ENCODE peak calls at places on chromosome 22, in eight cellular contexts. O is fibroblast of lung, B is SK-N-SH, R is cardiac muscle cell, I is thoracic aorta, U is upper lobe of left lung, E is right lobe of liver, Z is colonic mucosa. A is an unnamed sample. For H3K4me1, the result is how much of the 10 kb centered on the place peaks cover.

GRCh38 chr22:27089303-27089702 is 431.9 kb downstream of the MIAT start:
- DNase-seq in E (no peak), R (no peak), B (peak), I (no peak), Z (no peak), O (no peak), U (no peak), A (no peak)

GRCh38 chr22:17159504-17159951 is 451 bp upstream of the HDHD5 start:
- DNase-seq in E (peak), O (peak), R (peak), B (no peak), I (peak), Z (peak), U (peak), A (no peak)

GRCh38 chr22:31497148-31497938 is 1.0 kb downstream of the SFI1 start:
- DNase-seq in R (no peak), B (no peak), E (no peak), Z (no peak), U (no peak), I (no peak), O (no peak), A (no peak)

GRCh38 chr22:46447906-46448669 is 89.3 kb downstream of the CELSR1 start:
- DNase-seq in Z (no peak), E (no peak), R (no peak), U (peak), O (no peak), I (no peak), B (no peak), A (no peak)

GRCh38 chr22:17795143-17795542 is 20.9 kb upstream of the BID start:
- DNase-seq in E (no peak), B (no peak), I (no peak), U (no peak), O (no peak), R (no peak), Z (no peak), A (no peak)

GRCh38 chr22:23833017-23833795 is 5.6 kb downstream of the DERL3 start:
- DNase-seq in O (no peak), E (peak), B (peak), U (no peak), I (no peak), R (no peak), Z (no peak), A (peak)

GRCh38 chr22:45640941-45641621 is 30.6 kb upstream of the ATXN10 start:
- DNase-seq in B (no peak), U (peak), Z (no peak), R (no peak), O (no peak), I (no peak), E (no peak), A (no peak)

GRCh38 chr22:19765477-19766234 is 5.1 kb downstream of the TBX1 start:
- DNase-seq in R (peak), E (no peak), B (no peak), U (peak), Z (no peak), I (no peak), O (no peak), A (no peak)

GRCh38 chr22:42752230-42752746 is 31.6 kb upstream of the A4GALT start:
- DNase-seq in R (no peak), O (no peak), U (no peak), B (peak), Z (no peak), E (no peak), I (no peak), A (no peak)

GRCh38 chr22:44625981-44626687 is 75.9 kb upstream of the PRR5 start:
- DNase-seq in U (peak), E (peak), Z (peak), R (peak), B (peak), I (no peak), O (peak), A (peak)

GRCh38 chr22:48906177-48906835 is 921.4 kb downstream of the BRD1 start:
- DNase-seq in I (no peak), B (no peak), R (no peak), Z (no peak), O (no peak), U (no peak), E (no peak), A (no peak)

GRCh38 chr22:46929046-46929688 is 166.7 kb downstream of the TBC1D22A start:
- DNase-seq in O (peak), R (no peak), Z (no peak), E (no peak), U (no peak), B (no peak), I (no peak), A (no peak)

GRCh38 chr22:19723990-19724827 is 870 bp downstream of the GP1BB start:
- DNase-seq in O (no peak), E (no peak), Z (no peak), I (no peak), B (no peak), R (peak), U (peak), A (no peak)

GRCh38 chr22:21044931-21045584 is 688 bp upstream of the LRRC74B start:
- DNase-seq in E (no peak), B (peak), U (peak), Z (no peak), O (peak), R (peak), I (no peak), A (no peak)

GRCh38 chr22:45475876-45476514 is 26.7 kb upstream of the FBLN1 start:
- DNase-seq in Z (no peak), O (no peak), B (no peak), U (no peak), I (no peak), E (no peak), R (no peak), A (peak)

GRCh38 chr22:25736378-25737011 is 5.5 kb upstream of the MYO18B start:
- DNase-seq in B (no peak), R (no peak), U (no peak), E (no peak), I (no peak), Z (no peak), O (no peak), A (no peak)

GRCh38 chr22:20523118-20523983 is 15.9 kb downstream of the MED15 start:
- DNase-seq in U (no peak), Z (no peak), R (peak), E (no peak), O (peak), B (no peak), I (no peak), A (no peak)

GRCh38 chr22:20021196-20022181 is 579 bp downstream of the TANGO2 start:
- DNase-seq in Z (peak), U (no peak), O (peak), B (peak), R (peak), E (peak), I (no peak), A (no peak)

GRCh38 chr22:45273452-45274075 is 11.2 kb upstream of the UPK3A start:
- DNase-seq in E (no peak), U (no peak), O (no peak), R (no peak), I (no peak), Z (peak), B (no peak), A (no peak)

GRCh38 chr22:46798366-46799057 is 36.1 kb downstream of the TBC1D22A start:
- DNase-seq in R (peak), Z (peak), E (peak), I (no peak), B (peak), U (peak), O (peak), A (peak)

GRCh38 chr22:38870791-38871359 is 1.1 kb downstream of the CBX6 start:
- DNase-seq in Z (no peak), I (no peak), B (no peak), U (no peak), R (no peak), E (no peak), O (no peak), A (peak)

GRCh38 chr22:24952837-24953293 is 349 bp downstream of the KIAA1671 start:
- DNase-seq in U (no peak), R (peak), E (peak), I (no peak), Z (peak), B (peak), O (peak), A (no peak)

GRCh38 chr22:24128631-24129601 is 52.4 kb upstream of the SUSD2 start:
- DNase-seq in U (no peak), I (no peak), Z (no peak), R (no peak), B (no peak), O (no peak), E (no peak), A (no peak)

GRCh38 chr22:44051961-44052360 is 27.9 kb downstream of the PARVB start:
- DNase-seq in U (no peak), O (no peak), Z (no peak), R (no peak), I (no peak), E (no peak), B (no peak), A (no peak)

GRCh38 chr22:22752199-22752555 is 107.8 kb downstream of the GGTLC2 start:
- DNase-seq in I (no peak), B (no peak), E (no peak), Z (no peak), R (no peak), U (no peak), O (no peak), A (no peak)

GRCh38 chr22:22749167-22749758 is 104.8 kb downstream of the GGTLC2 start:
- DNase-seq in U (no peak), R (no peak), I (no peak), Z (no peak), O (no peak), E (no peak), B (no peak), A (no peak)

GRCh38 chr22:22752556-22753477 is 108.4 kb downstream of the GGTLC2 start:
- DNase-seq in I (no peak), R (peak), Z (no peak), B (no peak), E (peak), O (peak), U (no peak), A (peak)

GRCh38 chr22:22750335-22751042 is 106.1 kb downstream of the GGTLC2 start:
- DNase-seq in O (no peak), E (no peak), I (no peak), Z (no peak), R (no peak), U (no peak), B (no peak), A (no peak)

DNA sequence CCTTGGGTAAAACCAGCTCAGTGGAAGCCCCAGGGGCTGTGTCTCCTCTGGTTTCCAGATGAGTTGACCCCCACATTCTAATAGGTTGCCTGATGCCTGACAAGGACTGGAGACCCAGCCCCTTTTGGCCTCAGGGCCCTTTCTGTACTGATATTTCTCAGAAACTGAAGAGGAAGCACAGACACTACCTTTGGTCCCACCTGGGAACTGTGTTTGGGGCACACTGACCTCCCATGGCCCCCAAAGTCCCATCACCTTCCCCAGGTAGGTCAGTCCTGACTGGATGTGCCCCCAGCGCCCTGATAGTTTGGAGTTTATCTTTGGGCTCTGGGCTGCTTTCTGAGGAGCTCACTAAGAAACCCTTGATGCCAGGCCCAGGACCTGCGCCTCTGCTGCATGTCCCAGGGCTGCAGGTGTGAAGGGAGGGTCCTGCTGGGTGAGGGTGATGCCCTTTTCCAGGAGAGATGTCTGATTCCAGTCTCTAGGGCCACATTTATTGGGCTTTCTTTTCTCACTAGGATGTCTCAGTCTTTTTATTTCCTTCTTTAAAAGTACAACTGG is 106.7 kb downstream of the GGTLC2 start:
- DNase-seq in I (no peak), R (no peak), O (no peak), Z (no peak), E (no peak), U (no peak), B (no peak), A (no peak)
- H3K4me1 ChIP-seq in I (under half), R (under half), O (under half), Z (under half), E (under half), U (under half), B (under half), A (under half)

DNA sequence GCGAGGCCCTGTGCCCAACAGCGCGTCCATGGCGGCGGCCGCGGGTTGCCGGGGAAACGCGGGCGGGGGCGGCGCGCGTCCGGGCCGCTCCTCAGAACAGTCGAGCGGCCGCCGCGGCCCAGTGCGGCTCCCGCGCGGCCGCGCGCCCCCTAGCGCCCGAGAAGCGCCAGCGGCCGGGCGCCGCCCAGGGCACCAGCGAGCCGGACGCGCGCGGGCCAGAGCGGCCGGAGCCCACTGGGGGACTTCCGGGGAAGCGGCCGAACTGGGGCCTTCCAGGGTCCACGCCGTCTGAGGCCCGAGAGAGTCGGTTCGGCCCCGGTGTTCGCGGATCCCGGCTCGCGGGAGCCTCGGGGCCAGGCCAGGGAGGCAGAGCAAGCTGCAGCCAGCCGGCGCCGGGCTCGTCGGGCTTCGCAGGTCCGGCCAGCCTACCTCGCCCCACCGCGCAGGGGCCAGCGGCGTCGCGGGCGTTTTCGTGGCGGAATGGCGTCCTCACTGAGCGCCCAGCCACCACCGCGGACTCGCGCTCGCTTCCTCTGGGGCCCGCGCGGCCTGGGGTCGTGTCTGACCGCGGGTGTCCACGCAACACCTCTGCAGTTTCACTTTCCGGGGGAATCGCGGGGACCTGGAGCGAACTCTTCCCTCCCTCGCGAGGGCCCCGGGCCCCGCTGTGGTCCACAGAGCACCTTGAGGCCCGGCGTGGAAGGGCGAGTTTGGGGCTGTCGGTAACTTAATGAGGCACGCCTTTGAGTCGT is at the start of gene DENND6B:
- DNase-seq in R (peak), O (peak), Z (peak), B (peak), I (no peak), E (peak), U (peak), A (no peak)
- TF ChIP-seq CTCF in R (no peak), O (peak), Z (peak), B (peak), I (no peak), E (peak), U (peak), A (peak)

DNA sequence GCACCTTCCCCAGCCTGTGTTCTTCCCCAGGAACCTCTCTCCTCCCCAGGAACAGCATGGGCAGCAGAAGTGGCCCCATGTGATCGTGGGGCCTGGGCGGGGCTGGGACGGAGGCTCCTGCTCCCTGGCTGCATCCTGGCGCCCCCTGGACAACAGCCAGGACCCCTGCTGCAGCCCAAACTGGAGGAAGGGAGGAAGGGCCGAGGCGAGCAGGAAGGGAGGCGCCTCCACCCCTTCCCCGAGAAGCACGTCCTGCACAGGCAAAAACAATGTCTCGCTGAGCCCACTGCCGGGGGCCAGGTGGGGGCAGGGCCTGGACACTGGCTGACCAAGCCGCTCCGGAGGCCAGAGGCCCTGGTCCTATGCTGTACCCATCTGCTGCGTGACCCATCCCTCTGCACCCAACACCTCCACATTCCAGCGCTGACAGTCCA is 15.0 kb upstream of the MFNG start:
- DNase-seq in R (peak), I (no peak), Z (peak), U (no peak), O (no peak), E (peak), B (no peak), A (no peak)
- H3K4me1 ChIP-seq in R (under half), I (under half), Z (under half), U (half or more), O (under half), E (half or more), B (half or more), A (under half)

GRCh38 chr22:30491381-30491780 is 14.1 kb downstream of the SEC14L4 start:
- DNase-seq in B (no peak), O (no peak), Z (no peak), R (no peak), I (no peak), U (no peak), E (no peak), A (no peak)

GRCh38 chr22:30492144-30492543 is 13.4 kb downstream of the SEC14L4 start:
- DNase-seq in Z (no peak), U (no peak), I (no peak), B (no peak), R (no peak), O (no peak), E (no peak), A (no peak)

GRCh38 chr22:30486661-30487115 is 14.9 kb upstream of the SEC14L3 start:
- DNase-seq in I (no peak), O (no peak), B (no peak), U (no peak), Z (no peak), E (peak), R (no peak), A (no peak)

GRCh38 chr22:30488121-30488520 is 16.3 kb upstream of the SEC14L3 start:
- DNase-seq in Z (no peak), E (no peak), I (no peak), R (no peak), B (no peak), O (no peak), U (no peak), A (no peak)

DNA sequence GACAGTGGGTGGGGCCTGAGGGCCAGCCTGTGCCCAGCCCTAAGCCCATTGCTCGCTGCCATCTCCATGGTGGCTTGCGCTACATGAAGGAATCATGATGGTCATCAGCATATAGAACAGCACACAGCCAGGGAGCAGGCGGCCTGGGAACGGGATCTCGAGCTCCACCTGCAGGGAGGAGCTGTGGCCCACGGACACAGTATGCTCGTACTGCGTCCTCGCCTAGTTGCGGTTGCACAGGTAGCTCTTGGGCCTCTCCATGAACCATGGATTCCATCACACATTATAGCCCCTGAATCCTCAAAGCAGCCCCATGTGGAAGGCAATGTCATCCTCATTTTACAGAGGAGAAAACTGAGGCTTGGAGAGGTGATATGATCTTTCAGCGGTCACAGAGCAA is 15.1 kb downstream of the SEC14L4 start:
- DNase-seq in U (no peak), Z (no peak), R (no peak), B (no peak), E (no peak), I (no peak), O (no peak), A (no peak)
- TF ChIP-seq CTCF in U (no peak), Z (peak), R (peak), B (no peak), E (no peak), I (no peak), O (no peak), A (no peak)

DNA sequence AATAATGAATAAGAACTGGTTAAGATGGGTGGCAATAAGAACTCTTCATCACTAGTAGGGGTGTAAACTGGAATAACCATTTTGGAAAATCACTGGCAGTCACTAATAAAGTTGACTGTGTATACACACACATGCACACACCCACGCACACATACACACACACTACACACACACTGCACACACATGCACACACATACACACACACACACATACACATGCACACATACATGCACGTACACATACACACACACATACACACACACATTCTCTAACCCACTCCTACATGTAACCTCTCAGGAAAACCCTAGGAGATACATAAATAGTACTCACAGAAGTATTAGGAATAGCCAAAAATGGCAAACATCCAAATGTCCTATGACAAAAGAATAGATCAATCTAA is 406.5 kb upstream of the SYN3 start:
- DNase-seq in R (no peak), U (no peak), Z (no peak), O (no peak), E (no peak), B (no peak), I (no peak), A (no peak)
- H3K4me1 ChIP-seq in R (under half), U (under half), Z (under half), O (under half), E (under half), B (under half), I (under half), A (under half)

GRCh38 chr22:36323182-36323854 is 64.4 kb downstream of the MYH9 start:
- DNase-seq in I (peak), E (no peak), R (peak), U (no peak), B (no peak), O (peak), Z (no peak), A (no peak)
- TF ChIP-seq CTCF in I (peak), E (no peak), R (peak), U (peak), B (no peak), O (peak), Z (no peak), A (no peak)

GRCh38 chr22:28444659-28445058 is 235.0 kb downstream of the TTC28 start:
- DNase-seq in R (no peak), E (no peak), O (no peak), Z (no peak), U (no peak), I (no peak), B (no peak), A (no peak)
- H3K4me1 ChIP-seq in R (under half), E (under half), O (under half), Z (under half), U (under half), I (under half), B (under half), A (under half)

GRCh38 chr22:40680819-40681183 is 1.5 kb downstream of the MCHR1 start:
- DNase-seq in R (no peak), Z (no peak), E (no peak), O (no peak), B (no peak), I (no peak), U (no peak), A (no peak)

GRCh38 chr22:40678493-40679248 is 613 bp upstream of the MCHR1 start:
- DNase-seq in Z (no peak), E (peak), U (no peak), O (no peak), B (no peak), I (no peak), R (no peak), A (no peak)

GRCh38 chr22:40681451-40681850 is 2.2 kb downstream of the MCHR1 start:
- DNase-seq in B (no peak), I (no peak), E (no peak), O (no peak), Z (no peak), U (no peak), R (no peak), A (no peak)

GRCh38 chr22:40679249-40679963 is at the start of gene MCHR1:
- DNase-seq in Z (no peak), O (no peak), R (no peak), B (peak), E (peak), I (no peak), U (peak), A (no peak)

GRCh38 chr22:40679964-40680818 is 907 bp downstream of the MCHR1 start:
- DNase-seq in E (no peak), Z (no peak), R (peak), B (no peak), I (no peak), U (no peak), O (no peak), A (no peak)
- TF ChIP-seq CTCF in E (no peak), Z (no peak), R (peak), B (no peak), I (no peak), U (no peak), O (peak), A (no peak)

A was measured in suprapubic skin.